ENCODE peak calls at places on chromosomes 2 and 18, in eight cellular contexts. B is fibroblast of lung, P is coronary artery, O is PC-3, H is OCI-LY7, I is AG04449, V is dorsolateral prefrontal cortex, Y is kidney epithelial cell. C is an unnamed sample.
A peak's percentile ranks its signal among the peaks of the same experiment; 100 is the strongest.

GRCh38 chr2:119230630-119231185 is 7.1 kb downstream of the STEAP3 start:
- DNase-seq in O (no peak), Y (no peak), P (no peak), I (no peak), H (no peak), V (no peak), B (peak; percentile 61), C (no peak)

GRCh38 chr2:191311627-191312026 is 66.4 kb downstream of the MYO1B start:
- DNase-seq in Y (peak; percentile 75), B (peak; percentile 66), P (no peak), I (no peak), V (no peak), H (no peak), O (peak; percentile 86), C (peak; percentile 92)

GRCh38 chr18:79796531-79797390 is 977 bp upstream of the KCNG2 start:
- DNase-seq in B (peak; percentile 34), P (no peak), Y (no peak), O (no peak), V (no peak), H (no peak), I (no peak), C (no peak)

GRCh38 chr2:24123212-24124002 is at the start of the genes FAM228B and PFN4:
- DNase-seq in O (peak; percentile 84), Y (no peak), V (peak; percentile 78), P (peak; percentile 91), B (peak; percentile 81), I (no peak), H (no peak), C (peak; percentile 77)

GRCh38 chr2:13605266-13605665 is 888.5 kb downstream of the TRIB2 start:
- DNase-seq in I (no peak), O (no peak), B (no peak), Y (no peak), P (no peak), V (no peak), H (no peak), C (no peak)

GRCh38 chr2:236848467-236848866 is 237.2 kb upstream of the COPS8 start:
- DNase-seq in V (no peak), P (no peak), Y (no peak), O (no peak), B (no peak), I (no peak), H (no peak), C (no peak)

GRCh38 chr2:109736177-109736827 is 57.8 kb upstream of the RGPD5 start:
- DNase-seq in H (peak; percentile 1), P (no peak), I (peak; percentile 12), B (peak; percentile 76), Y (peak; percentile 9), V (peak; percentile 66), O (peak; percentile 77), C (peak; percentile 59)

GRCh38 chr2:157261199-157261782 is 3.8 kb downstream of the GALNT5 start:
- DNase-seq in I (no peak), V (no peak), Y (peak; percentile 44), H (no peak), O (peak; percentile 86), P (no peak), B (peak; percentile 52), C (peak; percentile 91)

GRCh38 chr2:232937278-232937906 is 67.3 kb downstream of the SNORC start:
- DNase-seq in V (no peak), I (no peak), Y (peak; percentile 51), B (peak; percentile 49), O (peak; percentile 43), P (no peak), H (no peak), C (peak; percentile 78)

GRCh38 chr2:101931402-101931801 is 60.4 kb upstream of the IL1R2 start:
- DNase-seq in P (no peak), O (no peak), B (no peak), Y (no peak), V (no peak), I (no peak), H (no peak), C (no peak)

GRCh38 chr2:124489686-124490085 is 464.6 kb downstream of the CNTNAP5 start:
- DNase-seq in Y (no peak), P (no peak), H (no peak), O (no peak), I (no peak), B (no peak), V (no peak), C (no peak)

GRCh38 chr18:34083910-34084309 is 140.8 kb downstream of the NOL4 start:
- DNase-seq in O (no peak), V (no peak), I (no peak), H (no peak), Y (no peak), P (no peak), B (no peak), C (no peak)

GRCh38 chr18:45467307-45467706 is 148.0 kb upstream of the SLC14A2 start:
- DNase-seq in Y (no peak), B (no peak), I (no peak), O (no peak), P (no peak), V (no peak), H (no peak), C (no peak)
- TF ChIP-seq CTCF in Y (no peak), B (no peak), I (no peak), O (no peak), P (no peak), V (no peak), H (no peak), C (no peak)

GRCh38 chr2:29255006-29255405 is 139.8 kb downstream of the CLIP4 start:
- DNase-seq in P (no peak), O (no peak), I (no peak), Y (no peak), V (no peak), H (no peak), B (no peak), C (no peak)
- H3K4me3 ChIP-seq in P (no peak overlapping the region), O (no peak overlapping the region), I (no peak overlapping the region), Y (no peak overlapping the region), V (no peak overlapping the region), H (no peak overlapping the region), B (no peak overlapping the region), C (no peak overlapping the region)

GRCh38 chr2:138501427-138502252 is at the start of gene SPOPL:
- DNase-seq in I (no peak), P (peak; percentile 95), Y (peak; percentile 26), B (peak; percentile 80), H (peak; percentile 85), V (peak; percentile 77), O (peak; percentile 92), C (peak; percentile 92)
- TF ChIP-seq CTCF in I (no peak), P (peak; percentile 19), Y (peak; percentile 1), B (no peak), H (no peak), V (peak; percentile 59), O (no peak), C (peak; percentile 10)

DNA sequence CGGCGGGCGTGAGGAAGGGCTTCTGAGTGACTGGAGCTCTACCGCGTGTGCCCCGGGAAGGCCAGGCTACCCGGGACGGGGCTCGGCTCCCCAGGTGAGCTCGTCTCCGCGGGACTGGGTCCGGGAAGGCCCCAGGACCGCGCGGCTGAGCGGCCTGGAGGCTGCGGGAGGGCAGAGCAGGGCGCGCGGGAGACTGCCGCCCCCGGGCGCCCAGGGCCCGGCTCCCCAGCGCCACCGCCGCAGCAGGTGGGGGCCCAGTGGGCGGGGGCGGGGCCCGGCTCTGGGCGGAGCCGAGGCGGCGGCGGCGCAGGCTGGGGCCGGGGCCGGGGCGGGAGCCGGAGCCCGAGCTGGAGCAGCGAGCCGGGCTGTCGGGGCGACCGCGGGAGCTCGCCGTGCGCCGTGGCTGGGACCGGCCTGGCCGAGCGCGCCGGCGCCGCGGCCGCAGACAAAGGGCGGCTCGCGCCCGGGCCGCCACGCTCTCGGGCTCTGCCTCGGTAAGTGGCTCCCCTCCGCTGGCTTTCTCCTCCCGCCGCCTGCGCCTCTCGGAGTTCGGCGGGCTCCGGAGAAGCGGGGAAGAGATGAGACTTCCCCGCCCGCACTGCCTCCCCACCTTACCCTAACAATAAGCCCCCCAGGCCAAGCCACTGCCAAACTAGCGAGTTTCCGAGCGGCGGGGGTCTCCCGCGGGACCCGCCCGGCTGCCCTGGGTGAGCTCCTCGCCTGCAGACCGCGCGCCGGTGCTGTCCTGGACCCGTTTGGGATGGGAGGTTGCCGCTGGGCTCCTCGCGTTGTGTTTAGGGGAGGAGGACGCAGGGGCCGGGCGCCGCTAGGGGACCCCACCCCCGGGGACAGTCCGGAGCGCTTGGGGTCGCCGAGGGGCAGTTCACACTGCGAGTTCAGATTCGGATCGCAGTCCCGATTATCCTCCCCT is at the start of gene MAPK4:
- DNase-seq in P (no peak), O (no peak), I (no peak), B (peak; percentile 2), V (no peak), H (no peak), Y (no peak), C (peak; percentile 51)
- H3K4me3 ChIP-seq in P (peak within 1 kb of the TSS; percentile 77), O (no peak within 1 kb of the TSS), I (peak within 1 kb of the TSS; percentile 32), B (peak within 1 kb of the TSS; percentile 42), V (peak within 1 kb of the TSS; percentile 85), H (no peak within 1 kb of the TSS), Y (peak within 1 kb of the TSS; percentile 44), C (peak within 1 kb of the TSS; percentile 41)

GRCh38 chr18:26631135-26631534 is 82.8 kb upstream of the KCTD1 start:
- DNase-seq in Y (no peak), V (no peak), H (no peak), P (no peak), B (no peak), I (no peak), O (no peak), C (no peak)
- TF ChIP-seq CTCF in Y (no peak), V (no peak), H (no peak), P (no peak), B (no peak), I (no peak), O (no peak), C (no peak)

GRCh38 chr2:9844581-9844980 is 1.3 kb downstream of the TAF1B start:
- DNase-seq in H (peak; percentile 31), I (no peak), B (peak; percentile 46), P (no peak), Y (no peak), V (no peak), O (peak; percentile 57), C (peak; percentile 40)
- H3K4me3 ChIP-seq in H (peak overlapping the region; percentile 82), I (peak overlapping the region; percentile 81), B (peak overlapping the region; percentile 84), P (peak overlapping the region; percentile 83), Y (peak overlapping the region; percentile 82), V (peak overlapping the region; percentile 70), O (peak overlapping the region; percentile 75), C (peak overlapping the region; percentile 77)

DNA sequence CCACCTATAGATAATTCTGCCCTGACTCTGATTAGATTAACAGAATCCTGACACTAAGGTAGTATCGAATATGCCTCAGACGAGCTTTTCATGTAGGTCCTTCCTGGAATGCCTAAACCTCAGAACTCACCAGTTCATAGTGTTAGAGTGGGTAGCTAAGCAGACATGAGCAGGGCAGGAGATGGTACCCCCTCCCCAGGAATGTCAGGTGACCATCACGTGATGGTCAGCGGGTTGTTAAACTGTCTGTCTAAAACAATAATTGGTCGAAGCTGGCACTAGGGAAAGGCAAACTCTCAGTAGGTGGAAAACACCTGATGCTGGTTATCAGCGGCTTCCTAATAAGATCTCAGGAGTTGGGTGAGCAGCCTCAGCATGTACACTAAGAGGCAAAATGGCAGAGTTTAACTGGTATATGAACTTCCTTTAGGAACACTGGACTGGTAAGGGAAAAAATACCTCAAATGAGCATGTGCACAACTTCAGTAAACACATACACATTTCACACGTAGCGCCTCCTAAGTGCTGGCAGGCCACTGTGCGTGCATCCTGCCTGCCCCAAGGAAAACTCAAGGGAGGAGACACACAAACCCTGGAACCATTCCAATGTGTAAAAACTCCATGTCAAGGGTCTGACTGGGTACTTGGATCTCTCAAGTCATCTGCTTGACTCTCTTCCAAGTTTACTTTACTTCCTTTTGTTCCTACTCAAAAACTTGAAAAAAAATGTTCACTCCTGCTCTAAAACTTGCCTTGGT is 339.5 kb downstream of the GULP1 start:
- DNase-seq in I (no peak), V (no peak), H (no peak), B (no peak), Y (no peak), P (no peak), O (no peak), C (no peak)
- TF ChIP-seq CTCF in I (no peak), V (no peak), H (no peak), B (no peak), Y (no peak), P (no peak), O (no peak), C (no peak)